ENCODE peak calls at places on chromosome 1, in ten cellular contexts. One of them, this sample, is unnamed.

GRCh38 chr1:165903672-165904071 is 76.3 kb downstream of the UCK2 start:
- DNase-seq in T-helper 17 cell: no peak
- DNase-seq in bronchial epithelial cell: peak
- DNase-seq in endothelial cell: no peak
- DNase-seq in NCI-H146: no peak
- DNase-seq in NCI-H1092: no peak
- DNase-seq in HTR-8/SVneo: peak
- DNase-seq in lower lobe of right lung: no peak
- DNase-seq in iris pigment epithelial cell: peak
- DNase-seq in A549: no peak
- DNase-seq in this sample: no peak

GRCh38 chr1:240414237-240414636 is 197.7 kb downstream of the GREM2 start:
- DNase-seq in T-helper 17 cell: no peak
- DNase-seq in bronchial epithelial cell: peak
- DNase-seq in endothelial cell: no peak
- DNase-seq in NCI-H146: no peak
- DNase-seq in NCI-H1092: no peak
- DNase-seq in HTR-8/SVneo: no peak
- DNase-seq in lower lobe of right lung: no peak
- DNase-seq in iris pigment epithelial cell: peak
- DNase-seq in A549: no peak
- DNase-seq in this sample: peak

GRCh38 chr1:54275349-54275748 is 75.4 kb downstream of the MRPL37 start:
- DNase-seq in T-helper 17 cell: no peak
- DNase-seq in bronchial epithelial cell: peak
- DNase-seq in endothelial cell: peak
- DNase-seq in NCI-H146: no peak
- DNase-seq in NCI-H1092: no peak
- DNase-seq in HTR-8/SVneo: no peak
- DNase-seq in lower lobe of right lung: no peak
- DNase-seq in iris pigment epithelial cell: no peak
- DNase-seq in A549: no peak
- DNase-seq in this sample: peak

GRCh38 chr1:175185918-175186317 is 6.7 kb downstream of the KIAA0040 start:
- DNase-seq in T-helper 17 cell: no peak
- DNase-seq in bronchial epithelial cell: no peak
- DNase-seq in endothelial cell: no peak
- DNase-seq in NCI-H146: no peak
- DNase-seq in NCI-H1092: no peak
- DNase-seq in HTR-8/SVneo: no peak
- DNase-seq in lower lobe of right lung: no peak
- DNase-seq in iris pigment epithelial cell: no peak
- DNase-seq in A549: no peak
- DNase-seq in this sample: no peak

GRCh38 chr1:13813398-13814012 is 113.5 kb downstream of the PRDM2 start:
- DNase-seq in T-helper 17 cell: peak
- DNase-seq in bronchial epithelial cell: no peak
- DNase-seq in endothelial cell: peak
- DNase-seq in NCI-H146: no peak
- DNase-seq in NCI-H1092: no peak
- DNase-seq in HTR-8/SVneo: no peak
- DNase-seq in lower lobe of right lung: peak
- DNase-seq in iris pigment epithelial cell: peak
- DNase-seq in A549: no peak
- DNase-seq in this sample: no peak

GRCh38 chr1:60132985-60133673 is 59.6 kb upstream of the C1orf87 start:
- DNase-seq in T-helper 17 cell: no peak
- DNase-seq in bronchial epithelial cell: peak
- DNase-seq in endothelial cell: no peak
- DNase-seq in NCI-H146: no peak
- DNase-seq in NCI-H1092: no peak
- DNase-seq in HTR-8/SVneo: no peak
- DNase-seq in lower lobe of right lung: no peak
- DNase-seq in iris pigment epithelial cell: peak
- DNase-seq in A549: no peak
- DNase-seq in this sample: peak

GRCh38 chr1:235652364-235652763 is 2.8 kb upstream of the GNG4 start:
- DNase-seq in T-helper 17 cell: no peak
- DNase-seq in bronchial epithelial cell: no peak
- DNase-seq in endothelial cell: no peak
- DNase-seq in NCI-H146: no peak
- DNase-seq in NCI-H1092: no peak
- DNase-seq in HTR-8/SVneo: no peak
- DNase-seq in lower lobe of right lung: no peak
- DNase-seq in iris pigment epithelial cell: no peak
- DNase-seq in A549: no peak
- DNase-seq in this sample: no peak

GRCh38 chr1:116372186-116372585 is 858 bp upstream of the ATP1A1 start:
- DNase-seq in T-helper 17 cell: no peak
- DNase-seq in bronchial epithelial cell: no peak
- DNase-seq in endothelial cell: no peak
- DNase-seq in NCI-H146: peak
- DNase-seq in NCI-H1092: no peak
- DNase-seq in HTR-8/SVneo: no peak
- DNase-seq in lower lobe of right lung: peak
- DNase-seq in iris pigment epithelial cell: no peak
- DNase-seq in A549: no peak
- DNase-seq in this sample: no peak

GRCh38 chr1:112464501-112464900 is 44.3 kb upstream of the WNT2B start:
- DNase-seq in T-helper 17 cell: no peak
- DNase-seq in bronchial epithelial cell: peak
- DNase-seq in endothelial cell: no peak
- DNase-seq in NCI-H146: no peak
- DNase-seq in NCI-H1092: no peak
- DNase-seq in HTR-8/SVneo: no peak
- DNase-seq in lower lobe of right lung: no peak
- DNase-seq in iris pigment epithelial cell: no peak
- DNase-seq in A549: no peak
- DNase-seq in this sample: no peak

GRCh38 chr1:213103377-213104306 is 52.6 kb downstream of the RPS6KC1 start:
- DNase-seq in T-helper 17 cell: no peak
- DNase-seq in bronchial epithelial cell: no peak
- DNase-seq in endothelial cell: no peak
- DNase-seq in NCI-H146: no peak
- DNase-seq in NCI-H1092: no peak
- DNase-seq in HTR-8/SVneo: no peak
- DNase-seq in lower lobe of right lung: no peak
- DNase-seq in iris pigment epithelial cell: no peak
- DNase-seq in A549: no peak
- DNase-seq in this sample: no peak

GRCh38 chr1:169309178-169310166 is 58.1 kb downstream of the NME7 start:
- DNase-seq in T-helper 17 cell: no peak
- DNase-seq in bronchial epithelial cell: no peak
- DNase-seq in endothelial cell: no peak
- DNase-seq in NCI-H146: no peak
- DNase-seq in NCI-H1092: no peak
- DNase-seq in HTR-8/SVneo: no peak
- DNase-seq in lower lobe of right lung: no peak
- DNase-seq in iris pigment epithelial cell: no peak
- DNase-seq in A549: no peak
- DNase-seq in this sample: no peak

GRCh38 chr1:201554167-201554600 is 15.3 kb downstream of the NAV1 start:
- DNase-seq in T-helper 17 cell: no peak
- DNase-seq in bronchial epithelial cell: no peak
- DNase-seq in endothelial cell: no peak
- DNase-seq in NCI-H146: no peak
- DNase-seq in NCI-H1092: no peak
- DNase-seq in HTR-8/SVneo: no peak
- DNase-seq in lower lobe of right lung: peak
- DNase-seq in iris pigment epithelial cell: no peak
- DNase-seq in A549: no peak
- DNase-seq in this sample: no peak

GRCh38 chr1:20725189-20726106 is 7.1 kb downstream of the SH2D5 start:
- DNase-seq in T-helper 17 cell: no peak
- DNase-seq in bronchial epithelial cell: peak
- DNase-seq in endothelial cell: no peak
- DNase-seq in NCI-H146: no peak
- DNase-seq in NCI-H1092: peak
- DNase-seq in HTR-8/SVneo: no peak
- DNase-seq in lower lobe of right lung: no peak
- DNase-seq in iris pigment epithelial cell: peak
- DNase-seq in A549: no peak
- DNase-seq in this sample: peak

GRCh38 chr1:233912447-233912846 is 8.0 kb downstream of the SLC35F3 start:
- DNase-seq in T-helper 17 cell: no peak
- DNase-seq in bronchial epithelial cell: no peak
- DNase-seq in endothelial cell: no peak
- DNase-seq in NCI-H146: no peak
- DNase-seq in NCI-H1092: no peak
- DNase-seq in HTR-8/SVneo: no peak
- DNase-seq in lower lobe of right lung: no peak
- DNase-seq in iris pigment epithelial cell: no peak
- DNase-seq in A549: no peak
- DNase-seq in this sample: no peak

GRCh38 chr1:6157132-6157527 is 23.0 kb downstream of the CHD5 start:
- DNase-seq in T-helper 17 cell: no peak
- DNase-seq in bronchial epithelial cell: no peak
- DNase-seq in endothelial cell: no peak
- DNase-seq in NCI-H146: no peak
- DNase-seq in NCI-H1092: no peak
- DNase-seq in HTR-8/SVneo: no peak
- DNase-seq in lower lobe of right lung: no peak
- DNase-seq in iris pigment epithelial cell: peak
- DNase-seq in A549: no peak
- DNase-seq in this sample: no peak

GRCh38 chr1:156490401-156491032 is 10.1 kb downstream of the MEF2D start:
- DNase-seq in T-helper 17 cell: no peak
- DNase-seq in bronchial epithelial cell: no peak
- DNase-seq in endothelial cell: peak
- DNase-seq in NCI-H146: no peak
- DNase-seq in NCI-H1092: no peak
- DNase-seq in HTR-8/SVneo: no peak
- DNase-seq in lower lobe of right lung: no peak
- DNase-seq in iris pigment epithelial cell: no peak
- DNase-seq in A549: peak
- DNase-seq in this sample: no peak

GRCh38 chr1:180563013-180563827 is 4.5 kb downstream of the OVAAL start:
- DNase-seq in T-helper 17 cell: no peak
- DNase-seq in bronchial epithelial cell: peak
- DNase-seq in endothelial cell: no peak
- DNase-seq in NCI-H146: no peak
- DNase-seq in NCI-H1092: no peak
- DNase-seq in HTR-8/SVneo: no peak
- DNase-seq in lower lobe of right lung: no peak
- DNase-seq in iris pigment epithelial cell: peak
- DNase-seq in A549: peak
- DNase-seq in this sample: no peak

GRCh38 chr1:66599346-66599745 is 65.4 kb downstream of the SGIP1 start:
- DNase-seq in T-helper 17 cell: no peak
- DNase-seq in bronchial epithelial cell: no peak
- DNase-seq in endothelial cell: no peak
- DNase-seq in NCI-H146: no peak
- DNase-seq in NCI-H1092: no peak
- DNase-seq in HTR-8/SVneo: no peak
- DNase-seq in lower lobe of right lung: no peak
- DNase-seq in iris pigment epithelial cell: peak
- DNase-seq in A549: no peak
- DNase-seq in this sample: no peak

GRCh38 chr1:185155600-185156320 is 993 bp downstream of the TRMT1L start:
- DNase-seq in T-helper 17 cell: no peak
- DNase-seq in bronchial epithelial cell: peak
- DNase-seq in endothelial cell: no peak
- DNase-seq in NCI-H146: peak
- DNase-seq in NCI-H1092: no peak
- DNase-seq in HTR-8/SVneo: no peak
- DNase-seq in lower lobe of right lung: no peak
- DNase-seq in iris pigment epithelial cell: peak
- DNase-seq in A549: no peak
- DNase-seq in this sample: peak

GRCh38 chr1:235012436-235013210 is 116.0 kb downstream of the TOMM20 start:
- DNase-seq in T-helper 17 cell: no peak
- DNase-seq in bronchial epithelial cell: peak
- DNase-seq in endothelial cell: no peak
- DNase-seq in NCI-H146: no peak
- DNase-seq in NCI-H1092: no peak
- DNase-seq in HTR-8/SVneo: no peak
- DNase-seq in lower lobe of right lung: no peak
- DNase-seq in iris pigment epithelial cell: no peak
- DNase-seq in A549: no peak
- DNase-seq in this sample: no peak

GRCh38 chr1:110948038-110948810 is 15.5 kb downstream of the LRIF1 start:
- DNase-seq in T-helper 17 cell: no peak
- DNase-seq in bronchial epithelial cell: peak
- DNase-seq in endothelial cell: no peak
- DNase-seq in NCI-H146: no peak
- DNase-seq in NCI-H1092: no peak
- DNase-seq in HTR-8/SVneo: no peak
- DNase-seq in lower lobe of right lung: no peak
- DNase-seq in iris pigment epithelial cell: peak
- DNase-seq in A549: peak
- DNase-seq in this sample: no peak

GRCh38 chr1:31955917-31956736 is 18.0 kb upstream of the PTP4A2 start:
- DNase-seq in T-helper 17 cell: peak
- DNase-seq in bronchial epithelial cell: peak
- DNase-seq in endothelial cell: peak
- DNase-seq in NCI-H146: no peak
- DNase-seq in NCI-H1092: no peak
- DNase-seq in HTR-8/SVneo: peak
- DNase-seq in lower lobe of right lung: peak
- DNase-seq in iris pigment epithelial cell: peak
- DNase-seq in A549: peak
- DNase-seq in this sample: peak

GRCh38 chr1:9194024-9194423 is 40.5 kb upstream of the H6PD start:
- DNase-seq in T-helper 17 cell: no peak
- DNase-seq in bronchial epithelial cell: peak
- DNase-seq in endothelial cell: no peak
- DNase-seq in NCI-H146: no peak
- DNase-seq in NCI-H1092: no peak
- DNase-seq in HTR-8/SVneo: no peak
- DNase-seq in lower lobe of right lung: no peak
- DNase-seq in iris pigment epithelial cell: no peak
- DNase-seq in A549: peak
- DNase-seq in this sample: no peak

GRCh38 chr1:233440952-233441401 is 113.5 kb downstream of the MAP3K21 start:
- DNase-seq in T-helper 17 cell: no peak
- DNase-seq in bronchial epithelial cell: peak
- DNase-seq in endothelial cell: peak
- DNase-seq in NCI-H146: peak
- DNase-seq in NCI-H1092: peak
- DNase-seq in HTR-8/SVneo: peak
- DNase-seq in lower lobe of right lung: no peak
- DNase-seq in iris pigment epithelial cell: peak
- DNase-seq in A549: peak
- DNase-seq in this sample: peak

GRCh38 chr1:20059847-20060246 is 10.1 kb upstream of the PLA2G5 start:
- DNase-seq in T-helper 17 cell: no peak
- DNase-seq in bronchial epithelial cell: no peak
- DNase-seq in endothelial cell: no peak
- DNase-seq in NCI-H146: no peak
- DNase-seq in NCI-H1092: no peak
- DNase-seq in HTR-8/SVneo: no peak
- DNase-seq in lower lobe of right lung: no peak
- DNase-seq in iris pigment epithelial cell: no peak
- DNase-seq in A549: no peak
- DNase-seq in this sample: no peak

GRCh38 chr1:214476958-214477870 is 74.2 kb downstream of the PTPN14 start:
- DNase-seq in T-helper 17 cell: no peak
- DNase-seq in bronchial epithelial cell: peak
- DNase-seq in endothelial cell: no peak
- DNase-seq in NCI-H146: no peak
- DNase-seq in NCI-H1092: no peak
- DNase-seq in HTR-8/SVneo: no peak
- DNase-seq in lower lobe of right lung: no peak
- DNase-seq in iris pigment epithelial cell: peak
- DNase-seq in A549: no peak
- DNase-seq in this sample: peak

GRCh38 chr1:46798820-46799219 is at the start of gene CYP4B1:
- DNase-seq in T-helper 17 cell: no peak
- DNase-seq in bronchial epithelial cell: peak
- DNase-seq in endothelial cell: no peak
- DNase-seq in NCI-H146: no peak
- DNase-seq in NCI-H1092: no peak
- DNase-seq in HTR-8/SVneo: no peak
- DNase-seq in lower lobe of right lung: peak
- DNase-seq in iris pigment epithelial cell: no peak
- DNase-seq in A549: no peak
- DNase-seq in this sample: no peak

GRCh38 chr1:91672601-91673161 is 172.0 kb downstream of the CDC7 start:
- DNase-seq in T-helper 17 cell: no peak
- DNase-seq in bronchial epithelial cell: no peak
- DNase-seq in endothelial cell: no peak
- DNase-seq in NCI-H146: no peak
- DNase-seq in NCI-H1092: no peak
- DNase-seq in HTR-8/SVneo: no peak
- DNase-seq in lower lobe of right lung: no peak
- DNase-seq in iris pigment epithelial cell: no peak
- DNase-seq in A549: no peak
- DNase-seq in this sample: no peak